ENCODE peak calls at places on chromosomes 16 and 17, in six cellular contexts. G is T-helper 9 cell; K is stimulated activated CD8-positive, alpha-beta memory T cell treated with anti-CD3 and anti-CD28 coated beads, Interleukin-4, amount 100 ng/mL, for 24 hours; Y is NCI-H1048; R is amniotic stem cell; C is activated CD8-positive, alpha-beta memory T cell treated with anti-CD3 and anti-CD28 coated beads, Interleukin-2, amount 50 U/mL, for 48 hours. X is an unnamed sample.

GRCh38 chr16:89557230-89557935 is 3.1 kb upstream of the RPL13 start:
- DNase-seq in R (peak; percentile 46), G (peak; percentile 78), Y (peak; percentile 3), K (peak; percentile 79), C (peak; percentile 91), X (no peak)

GRCh38 chr16:55056585-55057520 is 126.2 kb downstream of the IRX5 start:
- DNase-seq in R (no peak), K (no peak), G (no peak), C (peak; percentile 49), Y (no peak), X (no peak)

GRCh38 chr17:19502517-19502916 is 31.1 kb upstream of the SLC47A1 start:
- DNase-seq in G (no peak), Y (no peak), K (peak; percentile 23), R (no peak), C (peak; percentile 61), X (no peak)

GRCh38 chr17:61205931-61206330 is 193.7 kb upstream of the TBX2 start:
- DNase-seq in Y (no peak), K (no peak), C (no peak), G (no peak), R (no peak), X (no peak)

GRCh38 chr17:80874866-80875445 is 116.7 kb upstream of the CHMP6 start:
- DNase-seq in C (no peak), R (no peak), Y (no peak), K (no peak), G (no peak), X (no peak)

GRCh38 chr17:64343071-64343774 is 47.4 kb downstream of the PECAM1 start:
- DNase-seq in K (no peak), R (no peak), Y (no peak), C (no peak), G (no peak), X (no peak)

GRCh38 chr17:45279898-45280297 is 18.0 kb upstream of the SPATA32 start:
- DNase-seq in C (no peak), Y (no peak), R (no peak), G (no peak), K (no peak), X (no peak)

GRCh38 chr17:17349724-17350106 is 46.5 kb downstream of the NT5M start:
- DNase-seq in C (peak; percentile 33), K (no peak), G (no peak), Y (no peak), R (no peak), X (no peak)

GRCh38 chr17:69540356-69540755 is 125.9 kb downstream of the MAP2K6 start:
- DNase-seq in G (no peak), K (no peak), C (no peak), R (no peak), Y (no peak), X (no peak)

GRCh38 chr17:64786337-64786736 is 124.2 kb upstream of the SMURF2 start:
- DNase-seq in K (no peak), R (no peak), G (no peak), C (no peak), Y (no peak), X (no peak)

GRCh38 chr16:29192329-29193247 is 207.7 kb downstream of the LAT start:
- DNase-seq in K (no peak), Y (no peak), G (no peak), R (no peak), C (peak; percentile 46), X (no peak)

GRCh38 chr16:5580772-5581171 is 483.2 kb upstream of the EEF2KMT start:
- DNase-seq in Y (no peak), C (no peak), G (no peak), R (no peak), K (no peak), X (no peak)